ENCODE peak calls at places on chromosomes 1 and 21, in ten cellular contexts. One of them, this sample, is unnamed.

GRCh38 chr1:119778886-119779560 is 10.3 kb upstream of the HMGCS2 start:
- DNase-seq in tibial nerve: no peak
- DNase-seq in fibroblast of mammary gland: no peak
- DNase-seq in AG04449: no peak
- DNase-seq in left lung: no peak
- DNase-seq in epithelial cell of esophagus: no peak
- DNase-seq in CD4-positive, alpha-beta T cell: no peak
- DNase-seq in fibroblast of lung: no peak
- DNase-seq in heart right ventricle: no peak
- DNase-seq in kidney epithelial cell: no peak
- DNase-seq in this sample: no peak

GRCh38 chr1:166947398-166948043 is 27.8 kb downstream of the ILDR2 start:
- DNase-seq in tibial nerve: peak; percentile 15
- DNase-seq in fibroblast of mammary gland: peak; percentile 23
- DNase-seq in AG04449: no peak
- DNase-seq in left lung: peak; percentile 42
- DNase-seq in epithelial cell of esophagus: peak; percentile 20
- DNase-seq in CD4-positive, alpha-beta T cell: no peak
- DNase-seq in fibroblast of lung: peak; percentile 86
- DNase-seq in heart right ventricle: peak; percentile 40
- DNase-seq in kidney epithelial cell: peak; percentile 63
- DNase-seq in this sample: peak; percentile 92

GRCh38 chr1:1567831-1568380 is 6.8 kb downstream of the SSU72 start:
- DNase-seq in tibial nerve: no peak
- DNase-seq in fibroblast of mammary gland: no peak
- DNase-seq in AG04449: no peak
- DNase-seq in left lung: no peak
- DNase-seq in epithelial cell of esophagus: no peak
- DNase-seq in CD4-positive, alpha-beta T cell: no peak
- DNase-seq in fibroblast of lung: no peak
- DNase-seq in heart right ventricle: no peak
- DNase-seq in kidney epithelial cell: no peak
- DNase-seq in this sample: no peak

GRCh38 chr1:32774464-32774808 is 42.7 kb downstream of the YARS1 start:
- DNase-seq in tibial nerve: no peak
- DNase-seq in fibroblast of mammary gland: no peak
- DNase-seq in AG04449: no peak
- DNase-seq in left lung: no peak
- DNase-seq in epithelial cell of esophagus: no peak
- DNase-seq in CD4-positive, alpha-beta T cell: no peak
- DNase-seq in fibroblast of lung: no peak
- DNase-seq in heart right ventricle: no peak
- DNase-seq in kidney epithelial cell: no peak
- DNase-seq in this sample: no peak

GRCh38 chr1:235160395-235160964 is 570 bp downstream of the RBM34 start:
- DNase-seq in tibial nerve: no peak
- DNase-seq in fibroblast of mammary gland: peak; percentile 67
- DNase-seq in AG04449: no peak
- DNase-seq in left lung: no peak
- DNase-seq in epithelial cell of esophagus: peak; percentile 65
- DNase-seq in CD4-positive, alpha-beta T cell: peak; percentile 14
- DNase-seq in fibroblast of lung: peak; percentile 74
- DNase-seq in heart right ventricle: no peak
- DNase-seq in kidney epithelial cell: peak; percentile 47
- DNase-seq in this sample: no peak

GRCh38 chr1:214993419-214993818 is 89.1 kb upstream of the KCNK2 start:
- DNase-seq in tibial nerve: no peak
- DNase-seq in fibroblast of mammary gland: peak; percentile 85
- DNase-seq in AG04449: no peak
- DNase-seq in left lung: no peak
- DNase-seq in epithelial cell of esophagus: peak; percentile 52
- DNase-seq in CD4-positive, alpha-beta T cell: no peak
- DNase-seq in fibroblast of lung: peak; percentile 52
- DNase-seq in heart right ventricle: no peak
- DNase-seq in kidney epithelial cell: no peak
- DNase-seq in this sample: no peak

GRCh38 chr1:155293086-155293749 is 8.0 kb downstream of the PKLR start:
- DNase-seq in tibial nerve: no peak
- DNase-seq in fibroblast of mammary gland: no peak
- DNase-seq in AG04449: no peak
- DNase-seq in left lung: no peak
- DNase-seq in epithelial cell of esophagus: no peak
- DNase-seq in CD4-positive, alpha-beta T cell: no peak
- DNase-seq in fibroblast of lung: no peak
- DNase-seq in heart right ventricle: no peak
- DNase-seq in kidney epithelial cell: no peak
- DNase-seq in this sample: no peak

GRCh38 chr1:37089750-37090149 is 55.4 kb upstream of the GRIK3 start:
- DNase-seq in tibial nerve: no peak
- DNase-seq in fibroblast of mammary gland: no peak
- DNase-seq in AG04449: no peak
- DNase-seq in left lung: no peak
- DNase-seq in epithelial cell of esophagus: no peak
- DNase-seq in CD4-positive, alpha-beta T cell: no peak
- DNase-seq in fibroblast of lung: no peak
- DNase-seq in heart right ventricle: no peak
- DNase-seq in kidney epithelial cell: no peak
- DNase-seq in this sample: no peak

GRCh38 chr1:115530407-115530806 is 111.4 kb upstream of the VANGL1 start:
- DNase-seq in tibial nerve: no peak
- DNase-seq in fibroblast of mammary gland: peak; percentile 82
- DNase-seq in AG04449: no peak
- DNase-seq in left lung: no peak
- DNase-seq in epithelial cell of esophagus: peak; percentile 51
- DNase-seq in CD4-positive, alpha-beta T cell: no peak
- DNase-seq in fibroblast of lung: peak; percentile 69
- DNase-seq in heart right ventricle: no peak
- DNase-seq in kidney epithelial cell: no peak
- DNase-seq in this sample: no peak

GRCh38 chr21:41783476-41784150 is 16.8 kb upstream of the RIPK4 start:
- DNase-seq in tibial nerve: no peak
- DNase-seq in fibroblast of mammary gland: no peak
- DNase-seq in AG04449: no peak
- DNase-seq in left lung: no peak
- DNase-seq in epithelial cell of esophagus: peak; percentile 96
- DNase-seq in CD4-positive, alpha-beta T cell: no peak
- DNase-seq in fibroblast of lung: peak; percentile 54
- DNase-seq in heart right ventricle: no peak
- DNase-seq in kidney epithelial cell: peak; percentile 69
- DNase-seq in this sample: no peak

GRCh38 chr1:76239470-76239918 is 164.9 kb downstream of the ST6GALNAC3 start:
- DNase-seq in tibial nerve: no peak
- DNase-seq in fibroblast of mammary gland: no peak
- DNase-seq in AG04449: no peak
- DNase-seq in left lung: no peak
- DNase-seq in epithelial cell of esophagus: no peak
- DNase-seq in CD4-positive, alpha-beta T cell: no peak
- DNase-seq in fibroblast of lung: no peak
- DNase-seq in heart right ventricle: no peak
- DNase-seq in kidney epithelial cell: no peak
- DNase-seq in this sample: no peak

GRCh38 chr1:205446828-205447227 is 9.0 kb downstream of the BLACAT1 start:
- DNase-seq in tibial nerve: no peak
- DNase-seq in fibroblast of mammary gland: no peak
- DNase-seq in AG04449: no peak
- DNase-seq in left lung: no peak
- DNase-seq in epithelial cell of esophagus: no peak
- DNase-seq in CD4-positive, alpha-beta T cell: no peak
- DNase-seq in fibroblast of lung: no peak
- DNase-seq in heart right ventricle: peak; percentile 48
- DNase-seq in kidney epithelial cell: no peak
- DNase-seq in this sample: no peak

GRCh38 chr1:1144122-1144842 is 28.4 kb upstream of the C1orf159 start:
- DNase-seq in tibial nerve: no peak
- DNase-seq in fibroblast of mammary gland: no peak
- DNase-seq in AG04449: no peak
- DNase-seq in left lung: no peak
- DNase-seq in epithelial cell of esophagus: peak; percentile 51
- DNase-seq in CD4-positive, alpha-beta T cell: peak; percentile 54
- DNase-seq in fibroblast of lung: no peak
- DNase-seq in heart right ventricle: no peak
- DNase-seq in kidney epithelial cell: no peak
- DNase-seq in this sample: no peak

GRCh38 chr1:89974701-89975470 is 20.0 kb upstream of the ZNF326 start:
- DNase-seq in tibial nerve: no peak
- DNase-seq in fibroblast of mammary gland: peak; percentile 57
- DNase-seq in AG04449: no peak
- DNase-seq in left lung: no peak
- DNase-seq in epithelial cell of esophagus: peak; percentile 42
- DNase-seq in CD4-positive, alpha-beta T cell: no peak
- DNase-seq in fibroblast of lung: peak; percentile 90
- DNase-seq in heart right ventricle: no peak
- DNase-seq in kidney epithelial cell: no peak
- DNase-seq in this sample: no peak
- TF ChIP-seq CTCF in tibial nerve: no peak
- TF ChIP-seq CTCF in fibroblast of mammary gland: no peak
- TF ChIP-seq CTCF in AG04449: no peak
- TF ChIP-seq CTCF in left lung: no peak
- TF ChIP-seq CTCF in epithelial cell of esophagus: no peak
- TF ChIP-seq CTCF in CD4-positive, alpha-beta T cell: no peak
- TF ChIP-seq CTCF in fibroblast of lung: no peak
- TF ChIP-seq CTCF in heart right ventricle: no peak
- TF ChIP-seq CTCF in kidney epithelial cell: no peak
- TF ChIP-seq CTCF in this sample: no peak

GRCh38 chr1:197180252-197180878 is 33.9 kb upstream of the ASPM start:
- DNase-seq in tibial nerve: no peak
- DNase-seq in fibroblast of mammary gland: peak; percentile 72
- DNase-seq in AG04449: peak; percentile 59
- DNase-seq in left lung: no peak
- DNase-seq in epithelial cell of esophagus: peak; percentile 69
- DNase-seq in CD4-positive, alpha-beta T cell: no peak
- DNase-seq in fibroblast of lung: peak; percentile 71
- DNase-seq in heart right ventricle: no peak
- DNase-seq in kidney epithelial cell: no peak
- DNase-seq in this sample: no peak
- TF ChIP-seq CTCF in tibial nerve: peak; percentile 50
- TF ChIP-seq CTCF in fibroblast of mammary gland: peak; percentile 64
- TF ChIP-seq CTCF in AG04449: peak; percentile 49
- TF ChIP-seq CTCF in left lung: peak; percentile 32
- TF ChIP-seq CTCF in epithelial cell of esophagus: peak; percentile 64
- TF ChIP-seq CTCF in CD4-positive, alpha-beta T cell: peak; percentile 77
- TF ChIP-seq CTCF in fibroblast of lung: peak; percentile 69
- TF ChIP-seq CTCF in heart right ventricle: peak; percentile 63
- TF ChIP-seq CTCF in kidney epithelial cell: peak; percentile 62
- TF ChIP-seq CTCF in this sample: peak; percentile 90

DNA sequence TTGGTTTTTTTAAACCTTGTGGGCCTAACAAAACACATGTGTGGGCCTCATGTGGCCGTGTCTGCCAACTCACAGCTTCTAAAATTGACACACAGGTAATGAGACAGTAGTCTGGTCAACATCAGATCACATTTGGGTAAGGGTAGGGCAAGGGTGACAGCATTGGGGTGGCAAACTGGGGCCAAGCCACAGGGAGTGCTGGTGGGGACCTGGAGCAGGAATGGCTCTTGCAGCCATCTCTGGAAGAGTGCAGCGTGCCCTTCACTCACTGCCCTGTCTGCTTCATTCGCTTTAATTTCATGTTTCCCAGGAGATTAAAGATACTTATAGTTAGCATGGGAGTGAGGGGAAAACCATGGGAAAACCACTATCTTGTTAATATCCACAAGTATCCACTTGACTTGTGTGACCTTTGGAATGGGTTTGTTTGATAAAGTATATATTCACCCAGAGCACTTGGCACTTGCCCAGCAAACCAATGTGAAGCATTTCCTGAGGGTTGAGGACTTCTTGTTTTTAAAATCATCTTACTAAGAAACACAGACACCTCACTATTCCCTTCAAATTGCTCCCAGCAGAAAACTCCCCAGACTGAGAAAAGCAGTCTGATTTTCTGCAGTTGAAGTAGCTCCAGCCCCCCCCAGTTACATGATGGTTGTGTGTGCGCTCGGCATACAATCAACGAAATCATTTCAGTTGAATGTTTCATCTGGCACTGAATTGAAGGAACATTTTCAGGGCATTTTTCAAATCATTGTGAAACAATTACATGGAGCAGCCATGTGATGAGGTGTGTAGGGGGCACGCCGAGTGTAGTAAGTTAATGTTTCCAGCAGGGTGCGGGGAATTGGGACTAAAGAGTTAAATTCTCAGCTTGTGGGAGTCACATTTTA is 175.7 kb downstream of the VPS13D start:
- DNase-seq in tibial nerve: peak; percentile 36
- DNase-seq in fibroblast of mammary gland: peak; percentile 54
- DNase-seq in AG04449: no peak
- DNase-seq in left lung: peak; percentile 58
- DNase-seq in epithelial cell of esophagus: no peak
- DNase-seq in CD4-positive, alpha-beta T cell: no peak
- DNase-seq in fibroblast of lung: peak; percentile 66
- DNase-seq in heart right ventricle: no peak
- DNase-seq in kidney epithelial cell: no peak
- DNase-seq in this sample: no peak
- TF ChIP-seq CTCF in tibial nerve: peak; percentile 31
- TF ChIP-seq CTCF in fibroblast of mammary gland: peak; percentile 22
- TF ChIP-seq CTCF in AG04449: no peak
- TF ChIP-seq CTCF in left lung: no peak
- TF ChIP-seq CTCF in epithelial cell of esophagus: no peak
- TF ChIP-seq CTCF in CD4-positive, alpha-beta T cell: no peak
- TF ChIP-seq CTCF in fibroblast of lung: peak; percentile 35
- TF ChIP-seq CTCF in heart right ventricle: no peak
- TF ChIP-seq CTCF in kidney epithelial cell: peak; percentile 3
- TF ChIP-seq CTCF in this sample: peak; percentile 63

GRCh38 chr1:19650416-19651140 is 6.5 kb downstream of the NBL1 start:
- DNase-seq in tibial nerve: no peak
- DNase-seq in fibroblast of mammary gland: no peak
- DNase-seq in AG04449: no peak
- DNase-seq in left lung: no peak
- DNase-seq in epithelial cell of esophagus: no peak
- DNase-seq in CD4-positive, alpha-beta T cell: no peak
- DNase-seq in fibroblast of lung: no peak
- DNase-seq in heart right ventricle: no peak
- DNase-seq in kidney epithelial cell: no peak
- DNase-seq in this sample: no peak

GRCh38 chr1:19654386-19654785 is 10.3 kb downstream of the NBL1 start:
- DNase-seq in tibial nerve: no peak
- DNase-seq in fibroblast of mammary gland: peak; percentile 40
- DNase-seq in AG04449: no peak
- DNase-seq in left lung: no peak
- DNase-seq in epithelial cell of esophagus: peak; percentile 48
- DNase-seq in CD4-positive, alpha-beta T cell: no peak
- DNase-seq in fibroblast of lung: peak; percentile 50
- DNase-seq in heart right ventricle: no peak
- DNase-seq in kidney epithelial cell: no peak
- DNase-seq in this sample: no peak

GRCh38 chr1:19648689-19649088 is 4.6 kb downstream of the NBL1 start:
- DNase-seq in tibial nerve: no peak
- DNase-seq in fibroblast of mammary gland: peak; percentile 52
- DNase-seq in AG04449: no peak
- DNase-seq in left lung: no peak
- DNase-seq in epithelial cell of esophagus: peak; percentile 74
- DNase-seq in CD4-positive, alpha-beta T cell: no peak
- DNase-seq in fibroblast of lung: peak; percentile 19
- DNase-seq in heart right ventricle: no peak
- DNase-seq in kidney epithelial cell: no peak
- DNase-seq in this sample: no peak

GRCh38 chr1:19648239-19648638 is 4.1 kb downstream of the NBL1 start:
- DNase-seq in tibial nerve: no peak
- DNase-seq in fibroblast of mammary gland: no peak
- DNase-seq in AG04449: no peak
- DNase-seq in left lung: no peak
- DNase-seq in epithelial cell of esophagus: no peak
- DNase-seq in CD4-positive, alpha-beta T cell: no peak
- DNase-seq in fibroblast of lung: no peak
- DNase-seq in heart right ventricle: no peak
- DNase-seq in kidney epithelial cell: no peak
- DNase-seq in this sample: no peak

GRCh38 chr1:19651141-19651737 is 7.1 kb downstream of the NBL1 start:
- DNase-seq in tibial nerve: peak; percentile 27
- DNase-seq in fibroblast of mammary gland: peak; percentile 63
- DNase-seq in AG04449: no peak
- DNase-seq in left lung: no peak
- DNase-seq in epithelial cell of esophagus: peak; percentile 43
- DNase-seq in CD4-positive, alpha-beta T cell: no peak
- DNase-seq in fibroblast of lung: peak; percentile 45
- DNase-seq in heart right ventricle: peak; percentile 66
- DNase-seq in kidney epithelial cell: no peak
- DNase-seq in this sample: no peak
- TF ChIP-seq CTCF in tibial nerve: peak; percentile 64
- TF ChIP-seq CTCF in fibroblast of mammary gland: peak; percentile 79
- TF ChIP-seq CTCF in AG04449: peak; percentile 86
- TF ChIP-seq CTCF in left lung: peak; percentile 45
- TF ChIP-seq CTCF in epithelial cell of esophagus: peak; percentile 56
- TF ChIP-seq CTCF in CD4-positive, alpha-beta T cell: peak; percentile 57
- TF ChIP-seq CTCF in fibroblast of lung: peak; percentile 78
- TF ChIP-seq CTCF in heart right ventricle: peak; percentile 73
- TF ChIP-seq CTCF in kidney epithelial cell: peak; percentile 80
- TF ChIP-seq CTCF in this sample: peak; percentile 84